ENCODE peak calls at places on chromosomes 16 and 17, in ten cellular contexts. One of them, this sample, is unnamed.

GRCh38 chr17:66185842-66186241 is 6.1 kb downstream of the CEP112 start:
- DNase-seq in activated gamma-delta T cell treated with Interleukin-2 at 50 U/mL for 16 hours: no peak
- DNase-seq in caudate nucleus: no peak
- DNase-seq in fibroblast of villous mesenchyme: no peak
- DNase-seq in PC-9: no peak
- DNase-seq in activated CD8-positive, alpha-beta T cell treated with anti-CD3 and anti-CD28 coated beads for 36 hours: no peak
- DNase-seq in effector CD8-positive, alpha-beta T cell: no peak
- DNase-seq in RWPE2: no peak
- DNase-seq in body of pancreas: no peak
- DNase-seq in NCI-H1092: no peak
- DNase-seq in this sample: no peak

GRCh38 chr17:53058031-53058430 is 764.7 kb upstream of the KIF2B start:
- DNase-seq in activated gamma-delta T cell treated with Interleukin-2 at 50 U/mL for 16 hours: no peak
- DNase-seq in caudate nucleus: no peak
- DNase-seq in fibroblast of villous mesenchyme: no peak
- DNase-seq in PC-9: no peak
- DNase-seq in activated CD8-positive, alpha-beta T cell treated with anti-CD3 and anti-CD28 coated beads for 36 hours: no peak
- DNase-seq in effector CD8-positive, alpha-beta T cell: no peak
- DNase-seq in RWPE2: no peak
- DNase-seq in body of pancreas: no peak
- DNase-seq in NCI-H1092: no peak
- DNase-seq in this sample: no peak

GRCh38 chr16:24883714-24884151 is 38.0 kb downstream of the SLC5A11 start:
- DNase-seq in activated gamma-delta T cell treated with Interleukin-2 at 50 U/mL for 16 hours: no peak
- DNase-seq in caudate nucleus: no peak
- DNase-seq in fibroblast of villous mesenchyme: no peak
- DNase-seq in PC-9: no peak
- DNase-seq in activated CD8-positive, alpha-beta T cell treated with anti-CD3 and anti-CD28 coated beads for 36 hours: no peak
- DNase-seq in effector CD8-positive, alpha-beta T cell: no peak
- DNase-seq in RWPE2: no peak
- DNase-seq in body of pancreas: no peak
- DNase-seq in NCI-H1092: no peak
- DNase-seq in this sample: no peak

GRCh38 chr16:12311309-12311708 is 334.8 kb downstream of the SNX29 start:
- DNase-seq in activated gamma-delta T cell treated with Interleukin-2 at 50 U/mL for 16 hours: no peak
- DNase-seq in caudate nucleus: no peak
- DNase-seq in fibroblast of villous mesenchyme: no peak
- DNase-seq in PC-9: no peak
- DNase-seq in activated CD8-positive, alpha-beta T cell treated with anti-CD3 and anti-CD28 coated beads for 36 hours: no peak
- DNase-seq in effector CD8-positive, alpha-beta T cell: no peak
- DNase-seq in RWPE2: no peak
- DNase-seq in body of pancreas: no peak
- DNase-seq in NCI-H1092: no peak
- DNase-seq in this sample: no peak

GRCh38 chr16:59067207-59067606 is 333.1 kb upstream of the GOT2 start:
- DNase-seq in activated gamma-delta T cell treated with Interleukin-2 at 50 U/mL for 16 hours: no peak
- DNase-seq in caudate nucleus: no peak
- DNase-seq in fibroblast of villous mesenchyme: no peak
- DNase-seq in PC-9: no peak
- DNase-seq in activated CD8-positive, alpha-beta T cell treated with anti-CD3 and anti-CD28 coated beads for 36 hours: no peak
- DNase-seq in effector CD8-positive, alpha-beta T cell: no peak
- DNase-seq in RWPE2: no peak
- DNase-seq in body of pancreas: no peak
- DNase-seq in NCI-H1092: no peak
- DNase-seq in this sample: no peak

GRCh38 chr17:2214047-2214717 is 89.4 kb downstream of the SMG6 start:
- DNase-seq in activated gamma-delta T cell treated with Interleukin-2 at 50 U/mL for 16 hours: no peak
- DNase-seq in caudate nucleus: peak
- DNase-seq in fibroblast of villous mesenchyme: peak
- DNase-seq in PC-9: no peak
- DNase-seq in activated CD8-positive, alpha-beta T cell treated with anti-CD3 and anti-CD28 coated beads for 36 hours: no peak
- DNase-seq in effector CD8-positive, alpha-beta T cell: no peak
- DNase-seq in RWPE2: no peak
- DNase-seq in body of pancreas: no peak
- DNase-seq in NCI-H1092: no peak
- DNase-seq in this sample: peak

GRCh38 chr16:85879975-85880831 is 18.8 kb upstream of the IRF8 start:
- DNase-seq in activated gamma-delta T cell treated with Interleukin-2 at 50 U/mL for 16 hours: no peak
- DNase-seq in caudate nucleus: no peak
- DNase-seq in fibroblast of villous mesenchyme: no peak
- DNase-seq in PC-9: no peak
- DNase-seq in activated CD8-positive, alpha-beta T cell treated with anti-CD3 and anti-CD28 coated beads for 36 hours: peak
- DNase-seq in effector CD8-positive, alpha-beta T cell: no peak
- DNase-seq in RWPE2: no peak
- DNase-seq in body of pancreas: no peak
- DNase-seq in NCI-H1092: no peak
- DNase-seq in this sample: no peak

GRCh38 chr17:2093349-2093748 is 38.4 kb downstream of the HIC1 start:
- DNase-seq in activated gamma-delta T cell treated with Interleukin-2 at 50 U/mL for 16 hours: no peak
- DNase-seq in caudate nucleus: no peak
- DNase-seq in fibroblast of villous mesenchyme: no peak
- DNase-seq in PC-9: peak
- DNase-seq in activated CD8-positive, alpha-beta T cell treated with anti-CD3 and anti-CD28 coated beads for 36 hours: no peak
- DNase-seq in effector CD8-positive, alpha-beta T cell: no peak
- DNase-seq in RWPE2: no peak
- DNase-seq in body of pancreas: peak
- DNase-seq in NCI-H1092: no peak
- DNase-seq in this sample: no peak

GRCh38 chr16:69711115-69711740 is 15.1 kb downstream of the NQO1 start:
- DNase-seq in activated gamma-delta T cell treated with Interleukin-2 at 50 U/mL for 16 hours: no peak
- DNase-seq in caudate nucleus: no peak
- DNase-seq in fibroblast of villous mesenchyme: peak
- DNase-seq in PC-9: peak
- DNase-seq in activated CD8-positive, alpha-beta T cell treated with anti-CD3 and anti-CD28 coated beads for 36 hours: peak
- DNase-seq in effector CD8-positive, alpha-beta T cell: no peak
- DNase-seq in RWPE2: peak
- DNase-seq in body of pancreas: peak
- DNase-seq in NCI-H1092: no peak
- DNase-seq in this sample: no peak

GRCh38 chr17:43857141-43857540 is 10.2 kb downstream of the CD300LG start:
- DNase-seq in activated gamma-delta T cell treated with Interleukin-2 at 50 U/mL for 16 hours: no peak
- DNase-seq in caudate nucleus: no peak
- DNase-seq in fibroblast of villous mesenchyme: no peak
- DNase-seq in PC-9: no peak
- DNase-seq in activated CD8-positive, alpha-beta T cell treated with anti-CD3 and anti-CD28 coated beads for 36 hours: no peak
- DNase-seq in effector CD8-positive, alpha-beta T cell: no peak
- DNase-seq in RWPE2: no peak
- DNase-seq in body of pancreas: no peak
- DNase-seq in NCI-H1092: no peak
- DNase-seq in this sample: no peak

GRCh38 chr16:89093602-89094251 is at the start of gene ACSF3:
- DNase-seq in activated gamma-delta T cell treated with Interleukin-2 at 50 U/mL for 16 hours: peak
- DNase-seq in caudate nucleus: no peak
- DNase-seq in fibroblast of villous mesenchyme: peak
- DNase-seq in PC-9: no peak
- DNase-seq in activated CD8-positive, alpha-beta T cell treated with anti-CD3 and anti-CD28 coated beads for 36 hours: peak
- DNase-seq in effector CD8-positive, alpha-beta T cell: peak
- DNase-seq in RWPE2: no peak
- DNase-seq in body of pancreas: peak
- DNase-seq in NCI-H1092: peak
- DNase-seq in this sample: peak

GRCh38 chr16:57534881-57535658 is 1.3 kb downstream of the CCDC102A start:
- DNase-seq in activated gamma-delta T cell treated with Interleukin-2 at 50 U/mL for 16 hours: no peak
- DNase-seq in caudate nucleus: no peak
- DNase-seq in fibroblast of villous mesenchyme: no peak
- DNase-seq in PC-9: no peak
- DNase-seq in activated CD8-positive, alpha-beta T cell treated with anti-CD3 and anti-CD28 coated beads for 36 hours: no peak
- DNase-seq in effector CD8-positive, alpha-beta T cell: no peak
- DNase-seq in RWPE2: peak
- DNase-seq in body of pancreas: no peak
- DNase-seq in NCI-H1092: no peak
- DNase-seq in this sample: no peak

GRCh38 chr17:80692931-80693467 is 148.4 kb downstream of the RPTOR start:
- DNase-seq in activated gamma-delta T cell treated with Interleukin-2 at 50 U/mL for 16 hours: no peak
- DNase-seq in caudate nucleus: no peak
- DNase-seq in fibroblast of villous mesenchyme: no peak
- DNase-seq in PC-9: no peak
- DNase-seq in activated CD8-positive, alpha-beta T cell treated with anti-CD3 and anti-CD28 coated beads for 36 hours: no peak
- DNase-seq in effector CD8-positive, alpha-beta T cell: no peak
- DNase-seq in RWPE2: no peak
- DNase-seq in body of pancreas: no peak
- DNase-seq in NCI-H1092: no peak
- DNase-seq in this sample: no peak

GRCh38 chr16:57345021-57345420 is 13.6 kb upstream of the CCL22 start:
- DNase-seq in activated gamma-delta T cell treated with Interleukin-2 at 50 U/mL for 16 hours: no peak
- DNase-seq in caudate nucleus: no peak
- DNase-seq in fibroblast of villous mesenchyme: no peak
- DNase-seq in PC-9: no peak
- DNase-seq in activated CD8-positive, alpha-beta T cell treated with anti-CD3 and anti-CD28 coated beads for 36 hours: no peak
- DNase-seq in effector CD8-positive, alpha-beta T cell: no peak
- DNase-seq in RWPE2: no peak
- DNase-seq in body of pancreas: no peak
- DNase-seq in NCI-H1092: no peak
- DNase-seq in this sample: no peak

GRCh38 chr17:21676281-21677111 is 15.8 kb upstream of the KCNJ18 start:
- DNase-seq in activated gamma-delta T cell treated with Interleukin-2 at 50 U/mL for 16 hours: no peak
- DNase-seq in caudate nucleus: no peak
- DNase-seq in fibroblast of villous mesenchyme: no peak
- DNase-seq in PC-9: no peak
- DNase-seq in activated CD8-positive, alpha-beta T cell treated with anti-CD3 and anti-CD28 coated beads for 36 hours: no peak
- DNase-seq in effector CD8-positive, alpha-beta T cell: no peak
- DNase-seq in RWPE2: peak
- DNase-seq in body of pancreas: no peak
- DNase-seq in NCI-H1092: no peak
- DNase-seq in this sample: no peak

GRCh38 chr17:48054238-48055185 is 6.4 kb downstream of the NFE2L1 start:
- DNase-seq in activated gamma-delta T cell treated with Interleukin-2 at 50 U/mL for 16 hours: no peak
- DNase-seq in caudate nucleus: peak
- DNase-seq in fibroblast of villous mesenchyme: peak
- DNase-seq in PC-9: peak
- DNase-seq in activated CD8-positive, alpha-beta T cell treated with anti-CD3 and anti-CD28 coated beads for 36 hours: no peak
- DNase-seq in effector CD8-positive, alpha-beta T cell: no peak
- DNase-seq in RWPE2: peak
- DNase-seq in body of pancreas: peak
- DNase-seq in NCI-H1092: peak
- DNase-seq in this sample: peak

GRCh38 chr16:9139965-9140364 is 48.5 kb downstream of the HAPSTR1 start:
- DNase-seq in activated gamma-delta T cell treated with Interleukin-2 at 50 U/mL for 16 hours: no peak
- DNase-seq in caudate nucleus: no peak
- DNase-seq in fibroblast of villous mesenchyme: peak
- DNase-seq in PC-9: no peak
- DNase-seq in activated CD8-positive, alpha-beta T cell treated with anti-CD3 and anti-CD28 coated beads for 36 hours: peak
- DNase-seq in effector CD8-positive, alpha-beta T cell: no peak
- DNase-seq in RWPE2: peak
- DNase-seq in body of pancreas: no peak
- DNase-seq in NCI-H1092: no peak
- DNase-seq in this sample: no peak

GRCh38 chr17:2892305-2892971 is 96.2 kb downstream of the RAP1GAP2 start:
- DNase-seq in activated gamma-delta T cell treated with Interleukin-2 at 50 U/mL for 16 hours: no peak
- DNase-seq in caudate nucleus: no peak
- DNase-seq in fibroblast of villous mesenchyme: peak
- DNase-seq in PC-9: peak
- DNase-seq in activated CD8-positive, alpha-beta T cell treated with anti-CD3 and anti-CD28 coated beads for 36 hours: no peak
- DNase-seq in effector CD8-positive, alpha-beta T cell: no peak
- DNase-seq in RWPE2: peak
- DNase-seq in body of pancreas: peak
- DNase-seq in NCI-H1092: no peak
- DNase-seq in this sample: peak

GRCh38 chr17:83062818-83063671 is 16.4 kb upstream of the METRNL start:
- DNase-seq in activated gamma-delta T cell treated with Interleukin-2 at 50 U/mL for 16 hours: peak
- DNase-seq in caudate nucleus: no peak
- DNase-seq in fibroblast of villous mesenchyme: no peak
- DNase-seq in PC-9: no peak
- DNase-seq in activated CD8-positive, alpha-beta T cell treated with anti-CD3 and anti-CD28 coated beads for 36 hours: no peak
- DNase-seq in effector CD8-positive, alpha-beta T cell: no peak
- DNase-seq in RWPE2: peak
- DNase-seq in body of pancreas: no peak
- DNase-seq in NCI-H1092: no peak
- DNase-seq in this sample: no peak

GRCh38 chr17:70307430-70307829 is 138.1 kb downstream of the KCNJ2 start:
- DNase-seq in activated gamma-delta T cell treated with Interleukin-2 at 50 U/mL for 16 hours: no peak
- DNase-seq in caudate nucleus: no peak
- DNase-seq in fibroblast of villous mesenchyme: no peak
- DNase-seq in PC-9: no peak
- DNase-seq in activated CD8-positive, alpha-beta T cell treated with anti-CD3 and anti-CD28 coated beads for 36 hours: no peak
- DNase-seq in effector CD8-positive, alpha-beta T cell: no peak
- DNase-seq in RWPE2: no peak
- DNase-seq in body of pancreas: no peak
- DNase-seq in NCI-H1092: no peak
- DNase-seq in this sample: no peak

GRCh38 chr17:31581022-31581483 is 189.6 kb downstream of the RAB11FIP4 start:
- DNase-seq in activated gamma-delta T cell treated with Interleukin-2 at 50 U/mL for 16 hours: no peak
- DNase-seq in caudate nucleus: peak
- DNase-seq in fibroblast of villous mesenchyme: peak
- DNase-seq in PC-9: peak
- DNase-seq in activated CD8-positive, alpha-beta T cell treated with anti-CD3 and anti-CD28 coated beads for 36 hours: no peak
- DNase-seq in effector CD8-positive, alpha-beta T cell: no peak
- DNase-seq in RWPE2: peak
- DNase-seq in body of pancreas: peak
- DNase-seq in NCI-H1092: peak
- DNase-seq in this sample: peak

GRCh38 chr17:81517339-81518112 is 4.9 kb upstream of the ACTG1 start:
- DNase-seq in activated gamma-delta T cell treated with Interleukin-2 at 50 U/mL for 16 hours: no peak
- DNase-seq in caudate nucleus: no peak
- DNase-seq in fibroblast of villous mesenchyme: peak
- DNase-seq in PC-9: no peak
- DNase-seq in activated CD8-positive, alpha-beta T cell treated with anti-CD3 and anti-CD28 coated beads for 36 hours: peak
- DNase-seq in effector CD8-positive, alpha-beta T cell: no peak
- DNase-seq in RWPE2: peak
- DNase-seq in body of pancreas: peak
- DNase-seq in NCI-H1092: no peak
- DNase-seq in this sample: no peak

GRCh38 chr17:21298983-21299519 is 14.5 kb downstream of the MAP2K3 start:
- DNase-seq in activated gamma-delta T cell treated with Interleukin-2 at 50 U/mL for 16 hours: no peak
- DNase-seq in caudate nucleus: no peak
- DNase-seq in fibroblast of villous mesenchyme: no peak
- DNase-seq in PC-9: no peak
- DNase-seq in activated CD8-positive, alpha-beta T cell treated with anti-CD3 and anti-CD28 coated beads for 36 hours: no peak
- DNase-seq in effector CD8-positive, alpha-beta T cell: no peak
- DNase-seq in RWPE2: no peak
- DNase-seq in body of pancreas: no peak
- DNase-seq in NCI-H1092: no peak
- DNase-seq in this sample: no peak

GRCh38 chr17:15343749-15344148 is 2.4 kb upstream of the TEKT3 start:
- DNase-seq in activated gamma-delta T cell treated with Interleukin-2 at 50 U/mL for 16 hours: no peak
- DNase-seq in caudate nucleus: no peak
- DNase-seq in fibroblast of villous mesenchyme: peak
- DNase-seq in PC-9: no peak
- DNase-seq in activated CD8-positive, alpha-beta T cell treated with anti-CD3 and anti-CD28 coated beads for 36 hours: no peak
- DNase-seq in effector CD8-positive, alpha-beta T cell: no peak
- DNase-seq in RWPE2: no peak
- DNase-seq in body of pancreas: no peak
- DNase-seq in NCI-H1092: no peak
- DNase-seq in this sample: no peak